ENCODE peak calls at places on chromosome 13, in eight cellular contexts. L is CD4-positive, CD25-positive, alpha-beta regulatory T cell; R is pancreas; V is GM23338; F is heart right ventricle; U is keratinocyte; X is IMR-90; A is CD8-positive, alpha-beta memory T cell. K is an unnamed sample. For H3K4me1, the result is how much of the 10 kb centered on the place peaks cover.

GRCh38 chr13:47890146-47890814 is 110.8 kb downstream of the SUCLA2 start:
- DNase-seq in L (no peak), R (no peak), V (no peak), F (no peak), U (no peak), X (no peak), A (no peak), K (no peak)

GRCh38 chr13:101170306-101170705 is 246.0 kb downstream of the NALCN start:
- DNase-seq in L (no peak), R (no peak), V (no peak), F (no peak), U (no peak), X (no peak), A (no peak), K (no peak)

GRCh38 chr13:78978381-78978998 is 319.5 kb upstream of the OBI1 start:
- DNase-seq in L (peak), R (peak), V (peak), F (peak), U (no peak), X (peak), A (peak), K (no peak)

GRCh38 chr13:94252209-94252608 is 227.3 kb downstream of the DCT start:
- DNase-seq in L (no peak), R (no peak), V (no peak), F (no peak), U (no peak), X (no peak), A (no peak), K (no peak)

GRCh38 chr13:102399791-102400618 is 1.8 kb downstream of the FGF14 start:
- DNase-seq in L (peak), R (peak), V (peak), F (no peak), U (no peak), X (no peak), A (no peak), K (peak)

GRCh38 chr13:53398051-53398450 is 369.4 kb downstream of the OLFM4 start:
- DNase-seq in L (no peak), R (no peak), V (no peak), F (no peak), U (no peak), X (no peak), A (no peak), K (no peak)

GRCh38 chr13:60583911-60584753 is 187.1 kb downstream of the TDRD3 start:
- DNase-seq in L (no peak), R (no peak), V (peak), F (no peak), U (no peak), X (peak), A (no peak), K (no peak)

GRCh38 chr13:24277721-24278120 is 31.7 kb upstream of the C1QTNF9 start:
- DNase-seq in L (no peak), R (no peak), V (no peak), F (no peak), U (no peak), X (no peak), A (no peak), K (no peak)

GRCh38 chr13:112608212-112608611 is 20.3 kb upstream of the TUBGCP3 start:
- DNase-seq in L (no peak), R (no peak), V (no peak), F (no peak), U (no peak), X (no peak), A (no peak), K (no peak)

GRCh38 chr13:107865643-107866006 is 349.7 kb downstream of the LIG4 start:
- DNase-seq in L (no peak), R (no peak), V (no peak), F (no peak), U (no peak), X (peak), A (no peak), K (no peak)

GRCh38 chr13:93416943-93417342 is 190.3 kb downstream of the GPC6 start:
- DNase-seq in L (no peak), R (no peak), V (no peak), F (no peak), U (no peak), X (peak), A (no peak), K (no peak)

GRCh38 chr13:34738251-34739170 is 203.6 kb upstream of the NBEA start:
- DNase-seq in L (no peak), R (no peak), V (no peak), F (no peak), U (no peak), X (no peak), A (no peak), K (no peak)

GRCh38 chr13:109145631-109146030 is 516.2 kb downstream of the MYO16 start:
- DNase-seq in L (peak), R (peak), V (peak), F (peak), U (no peak), X (peak), A (no peak), K (peak)

GRCh38 chr13:106610511-106610910 is 42.6 kb upstream of the ARGLU1 start:
- DNase-seq in L (no peak), R (no peak), V (no peak), F (no peak), U (peak), X (peak), A (no peak), K (no peak)

GRCh38 chr13:87120476-87120875 is 550.7 kb upstream of the SLITRK5 start:
- DNase-seq in L (no peak), R (no peak), V (no peak), F (no peak), U (no peak), X (peak), A (no peak), K (no peak)

GRCh38 chr13:41456768-41457588 is at the start of gene RGCC:
- DNase-seq in L (peak), R (peak), V (peak), F (peak), U (no peak), X (peak), A (peak), K (peak)

GRCh38 chr13:42333613-42334328 is 61.8 kb downstream of the AKAP11 start:
- DNase-seq in L (peak), R (no peak), V (peak), F (no peak), U (no peak), X (peak), A (no peak), K (peak)

GRCh38 chr13:111951982-111952565 is 114.9 kb upstream of the SOX1 start:
- DNase-seq in L (no peak), R (no peak), V (no peak), F (no peak), U (no peak), X (no peak), A (no peak), K (no peak)

GRCh38 chr13:50485979-50486935 is 357.2 kb downstream of the DLEU7 start:
- DNase-seq in L (no peak), R (no peak), V (no peak), F (no peak), U (no peak), X (peak), A (no peak), K (no peak)

GRCh38 chr13:90951663-90952062 is 395.8 kb upstream of the MIR17HG start:
- DNase-seq in L (no peak), R (no peak), V (no peak), F (no peak), U (no peak), X (no peak), A (no peak), K (no peak)

GRCh38 chr13:45243072-45243471 is 42.2 kb upstream of the KCTD4 start:
- DNase-seq in L (no peak), R (no peak), V (no peak), F (no peak), U (no peak), X (no peak), A (no peak), K (no peak)

GRCh38 chr13:53069800-53070199 is 41.2 kb downstream of the OLFM4 start:
- DNase-seq in L (no peak), R (no peak), V (no peak), F (no peak), U (no peak), X (no peak), A (no peak), K (no peak)

GRCh38 chr13:98856983-98857382 is 104.5 kb upstream of the SLC15A1 start:
- DNase-seq in L (no peak), R (no peak), V (no peak), F (no peak), U (no peak), X (no peak), A (no peak), K (no peak)

GRCh38 chr13:74144269-74144668 is 10.1 kb upstream of the KLF12 start:
- DNase-seq in L (no peak), R (no peak), V (no peak), F (no peak), U (no peak), X (no peak), A (no peak), K (no peak)

GRCh38 chr13:21458457-21458815 is 667 bp downstream of the ZDHHC20 start:
- DNase-seq in L (peak), R (peak), V (peak), F (peak), U (no peak), X (no peak), A (peak), K (peak)

GRCh38 chr13:107518780-107519179 is 696.6 kb downstream of the LIG4 start:
- DNase-seq in L (no peak), R (no peak), V (no peak), F (no peak), U (no peak), X (peak), A (no peak), K (no peak)

GRCh38 chr13:30607908-30608307 is 9.8 kb upstream of the USPL1 start:
- DNase-seq in L (peak), R (no peak), V (no peak), F (no peak), U (no peak), X (no peak), A (peak), K (no peak)

GRCh38 chr13:66506979-66507378 is 723.2 kb downstream of the PCDH9 start:
- DNase-seq in L (no peak), R (no peak), V (no peak), F (no peak), U (no peak), X (peak), A (no peak), K (no peak)

GRCh38 chr13:29903524-29903923 is 53.1 kb upstream of the UBL3 start:
- DNase-seq in L (no peak), R (no peak), V (no peak), F (no peak), U (no peak), X (no peak), A (no peak), K (no peak)

GRCh38 chr13:30479154-30479553 is 13.4 kb upstream of the HMGB1 start:
- DNase-seq in L (no peak), R (no peak), V (no peak), F (no peak), U (no peak), X (no peak), A (no peak), K (no peak)

GRCh38 chr13:114035583-114036501 is 62.0 kb upstream of the C13orf46 start:
- DNase-seq in L (no peak), R (no peak), V (no peak), F (no peak), U (no peak), X (peak), A (no peak), K (peak)

GRCh38 chr13:114039471-114040141 is 65.7 kb upstream of the C13orf46 start:
- DNase-seq in L (no peak), R (no peak), V (no peak), F (no peak), U (no peak), X (no peak), A (no peak), K (no peak)

GRCh38 chr13:114038211-114038613 is 64.3 kb upstream of the C13orf46 start:
- DNase-seq in L (no peak), R (no peak), V (no peak), F (peak), U (no peak), X (no peak), A (no peak), K (peak)

GRCh38 chr13:114038900-114039299 is 65.0 kb upstream of the C13orf46 start:
- DNase-seq in L (no peak), R (no peak), V (no peak), F (no peak), U (no peak), X (no peak), A (no peak), K (no peak)

DNA sequence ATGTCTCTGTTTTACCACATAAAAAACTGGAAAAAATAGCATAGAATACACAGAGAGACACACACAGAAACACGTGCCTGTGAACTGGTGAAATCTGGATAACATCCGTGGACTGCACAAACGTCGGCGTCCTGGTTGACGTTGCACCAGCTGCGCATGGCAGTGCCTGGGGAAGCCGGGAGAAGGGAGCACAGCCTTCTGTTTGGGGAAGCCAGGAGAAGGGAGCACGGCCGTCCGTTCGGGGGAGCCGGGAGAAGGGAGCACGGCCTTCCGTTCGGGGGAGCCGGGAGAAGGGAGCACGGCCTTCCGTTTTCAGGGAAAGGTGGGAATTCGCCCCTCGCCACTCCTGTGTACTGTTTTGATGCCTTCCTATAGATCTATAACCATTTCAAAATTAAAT is 63.8 kb upstream of the C13orf46 start:
- DNase-seq in L (no peak), R (no peak), V (no peak), F (no peak), U (no peak), X (no peak), A (no peak), K (no peak)
- H3K4me1 ChIP-seq in L (under half), R (under half), V (under half), F (under half), U (under half), X (under half), A (under half), K (under half)

GRCh38 chr13:72639377-72639776 is 88.1 kb downstream of the MZT1 start:
- DNase-seq in L (no peak), R (no peak), V (no peak), F (no peak), U (no peak), X (no peak), A (no peak), K (no peak)
- H3K27ac ChIP-seq in L (no peak), R (no peak), V (no peak), F (no peak), U (peak), X (no peak), A (no peak), K (no peak)

GRCh38 chr13:40401911-40402776 is 264.3 kb downstream of the FOXO1 start:
- DNase-seq in L (no peak), R (peak), V (no peak), F (peak), U (no peak), X (peak), A (no peak), K (peak)
- H3K4me3 ChIP-seq in L (peak), R (no peak), V (no peak), F (no peak), U (no peak), X (no peak), A (no peak), K (no peak)

DNA sequence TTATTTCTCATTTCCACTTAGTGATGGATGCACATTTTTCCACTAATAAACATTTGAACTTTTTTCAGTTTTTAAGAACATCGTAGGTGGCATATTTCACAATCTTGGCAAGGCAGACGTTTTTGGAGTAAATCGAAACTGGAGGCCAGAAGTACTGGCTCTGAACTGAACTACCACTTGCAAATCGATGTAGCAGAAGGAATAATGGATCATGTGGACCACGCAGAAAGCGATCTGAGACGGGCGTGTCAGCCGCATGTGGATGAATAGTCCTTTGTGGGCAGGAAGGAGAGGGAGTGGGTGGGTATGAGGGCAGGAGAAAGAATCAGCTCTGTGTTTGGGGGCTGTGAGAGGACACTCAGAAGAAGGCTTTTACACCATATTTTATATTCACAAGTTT is 90.4 kb downstream of the COL4A2 start:
- DNase-seq in L (no peak), R (no peak), V (no peak), F (peak), U (no peak), X (peak), A (no peak), K (no peak)
- H3K4me1 ChIP-seq in L (under half), R (under half), V (under half), F (half or more), U (under half), X (under half), A (under half), K (under half)

GRCh38 chr13:61728468-61728867 is 312.8 kb upstream of the PCDH20 start:
- DNase-seq in L (no peak), R (no peak), V (no peak), F (peak), U (no peak), X (no peak), A (no peak), K (no peak)

DNA sequence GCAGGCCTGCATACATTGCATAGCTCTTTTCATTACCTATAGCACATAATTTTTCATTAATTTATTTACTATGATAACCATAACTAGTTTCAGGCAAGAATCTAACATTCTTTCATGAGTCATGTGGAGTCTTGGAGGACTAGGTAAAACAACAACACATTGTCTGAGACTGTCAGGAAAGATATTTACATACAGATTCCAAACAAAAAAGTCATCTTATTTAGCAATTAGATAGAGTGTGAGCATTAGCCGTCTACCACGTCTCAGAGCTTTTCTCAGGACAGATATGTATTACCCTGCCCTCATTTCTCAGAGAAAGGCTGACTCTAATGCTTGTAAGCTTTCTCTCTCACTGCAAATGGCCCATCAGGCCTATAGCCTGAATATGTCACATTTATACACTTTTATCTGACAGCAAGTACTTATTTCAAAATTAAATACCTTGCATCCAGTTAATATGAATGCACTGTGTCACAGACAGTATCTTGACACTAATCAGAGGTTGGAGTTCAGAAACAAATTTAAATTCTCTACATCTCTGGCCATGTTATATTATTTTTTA is 312.1 kb upstream of the PCDH20 start:
- DNase-seq in L (no peak), R (no peak), V (no peak), F (no peak), U (no peak), X (no peak), A (no peak), K (no peak)
- H3K27ac ChIP-seq in L (no peak), R (no peak), V (no peak), F (no peak), U (no peak), X (no peak), A (no peak), K (no peak)

GRCh38 chr13:36431204-36432105 is 840 bp upstream of the CCNA1 start:
- DNase-seq in L (no peak), R (no peak), V (peak), F (no peak), U (no peak), X (no peak), A (no peak), K (no peak)
- H3K4me3 ChIP-seq in L (no peak), R (peak), V (peak), F (peak), U (peak), X (no peak), A (no peak), K (peak)

GRCh38 chr13:46572758-46573384 is 19.9 kb downstream of the LRCH1 start:
- DNase-seq in L (no peak), R (no peak), V (no peak), F (no peak), U (no peak), X (no peak), A (no peak), K (no peak)

GRCh38 chr13:46575843-46576242 is 22.9 kb downstream of the LRCH1 start:
- DNase-seq in L (no peak), R (no peak), V (no peak), F (peak), U (no peak), X (peak), A (no peak), K (no peak)

GRCh38 chr13:46577656-46578589 is 25.0 kb downstream of the LRCH1 start:
- DNase-seq in L (no peak), R (no peak), V (no peak), F (no peak), U (no peak), X (peak), A (no peak), K (no peak)

GRCh38 chr13:46578590-46578975 is 25.6 kb downstream of the LRCH1 start:
- DNase-seq in L (no peak), R (no peak), V (no peak), F (no peak), U (no peak), X (no peak), A (no peak), K (no peak)

DNA sequence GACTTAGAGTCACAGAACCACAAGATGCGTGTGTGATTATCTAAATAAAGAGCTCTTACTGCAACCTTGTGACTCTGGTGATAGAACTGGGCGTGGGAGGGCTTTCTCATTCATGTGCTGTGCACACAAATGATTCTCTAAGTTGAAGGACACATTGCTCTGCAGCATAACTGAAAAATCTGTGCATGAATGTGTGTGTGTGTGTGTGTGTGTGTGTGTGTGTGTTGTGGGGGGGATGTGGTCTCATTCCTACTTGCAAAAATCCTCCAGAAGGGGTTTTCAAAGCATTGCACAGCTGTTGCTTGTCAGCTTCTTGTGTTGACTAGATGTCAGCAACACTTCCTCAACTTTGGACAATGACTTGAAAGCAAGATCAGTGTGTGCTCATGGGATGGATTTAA is 22.4 kb downstream of the LRCH1 start:
- DNase-seq in L (no peak), R (no peak), V (no peak), F (no peak), U (no peak), X (peak), A (no peak), K (no peak)
- H3K4me1 ChIP-seq in L (under half), R (under half), V (under half), F (half or more), U (under half), X (under half), A (under half), K (under half)

DNA sequence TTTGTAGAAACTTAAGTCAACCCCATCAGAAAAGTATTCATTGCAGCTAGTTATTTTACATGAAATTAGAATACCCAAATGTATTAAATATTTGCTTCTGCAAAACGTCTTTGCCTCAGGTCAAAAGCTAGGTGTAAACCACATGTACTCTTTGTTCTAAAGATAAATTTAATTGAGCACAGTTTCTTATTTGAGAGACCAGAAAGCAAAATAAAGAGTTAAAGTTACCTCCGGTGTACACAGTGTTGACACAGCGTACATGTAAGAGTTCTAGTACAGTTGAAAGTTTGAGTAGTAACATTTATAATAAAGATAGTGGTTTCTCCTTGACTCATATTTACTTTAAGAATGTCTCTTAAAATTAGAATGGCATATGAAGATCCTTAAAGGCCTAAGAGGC is 2.8 kb downstream of the LRCH1 start:
- DNase-seq in L (no peak), R (no peak), V (no peak), F (no peak), U (no peak), X (no peak), A (no peak), K (no peak)
- H3K27ac ChIP-seq in L (no peak), R (no peak), V (no peak), F (no peak), U (no peak), X (no peak), A (no peak), K (no peak)